ENCODE peak calls at places on chromosomes 12 and 14, in ten cellular contexts. V, K, T, D, N, Z, Y, J, B and G are unnamed samples.

GRCh38 chr12:131863711-131864396 is 30.6 kb upstream of the ULK1 start:
- DNase-seq in V (no peak), K (no peak), T (no peak), D (no peak), N (no peak), Z (no peak), Y (no peak), J (no peak), B (no peak), G (peak)

GRCh38 chr14:96582995-96583394 is 80.8 kb downstream of the PAPOLA start:
- DNase-seq in V (no peak), K (no peak), T (no peak), D (no peak), N (no peak), Z (no peak), Y (no peak), J (no peak), B (no peak), G (no peak)

GRCh38 chr14:21860172-21860571 is 186.6 kb upstream of the OR4E1 start:
- DNase-seq in V (no peak), K (no peak), T (peak), D (no peak), N (no peak), Z (peak), Y (no peak), J (no peak), B (no peak), G (no peak)

GRCh38 chr12:31728289-31728916 is 418 bp downstream of the AMN1 start:
- DNase-seq in V (no peak), K (no peak), T (no peak), D (peak), N (no peak), Z (peak), Y (no peak), J (no peak), B (no peak), G (no peak)

GRCh38 chr12:111818340-111818739 is 23.7 kb upstream of the MAPKAPK5 start:
- DNase-seq in V (no peak), K (no peak), T (no peak), D (no peak), N (no peak), Z (no peak), Y (no peak), J (no peak), B (no peak), G (no peak)

GRCh38 chr14:104104006-104104901 is 18.8 kb downstream of the ASPG start:
- DNase-seq in V (no peak), K (peak), T (no peak), D (no peak), N (no peak), Z (no peak), Y (no peak), J (no peak), B (no peak), G (no peak)

GRCh38 chr12:71888521-71888920 is 49.0 kb downstream of the TBC1D15 start:
- DNase-seq in V (no peak), K (no peak), T (no peak), D (no peak), N (no peak), Z (no peak), Y (no peak), J (no peak), B (no peak), G (no peak)

GRCh38 chr14:26687438-26687837 is 89.6 kb upstream of the NOVA1 start:
- DNase-seq in V (no peak), K (no peak), T (no peak), D (no peak), N (no peak), Z (no peak), Y (no peak), J (no peak), B (no peak), G (no peak)

GRCh38 chr14:59481407-59482119 is 2.6 kb downstream of the L3HYPDH start:
- DNase-seq in V (no peak), K (no peak), T (peak), D (no peak), N (peak), Z (no peak), Y (no peak), J (no peak), B (no peak), G (no peak)

GRCh38 chr12:10031318-10031717 is 836 bp downstream of the CLEC9A start:
- DNase-seq in V (no peak), K (no peak), T (no peak), D (no peak), N (no peak), Z (no peak), Y (no peak), J (no peak), B (no peak), G (no peak)

GRCh38 chr14:92789457-92790089 is 4.5 kb upstream of the GOLGA5 start:
- DNase-seq in V (no peak), K (no peak), T (no peak), D (no peak), N (no peak), Z (no peak), Y (no peak), J (no peak), B (no peak), G (no peak)

GRCh38 chr12:23222801-23223200 is 597.8 kb downstream of the ETNK1 start:
- DNase-seq in V (no peak), K (no peak), T (peak), D (no peak), N (no peak), Z (no peak), Y (no peak), J (no peak), B (no peak), G (no peak)